ENCODE peak calls at places on chromosomes 6 and 20, in ten cellular contexts. B is astrocyte of the spinal cord; C is COR-L47; Q is activated T-helper 9 cell treated with anti-CD3 and anti-CD28 coated beads, Interleukin-2, amount 50 U/mL, for 16 hours; I is Right ventricle myocardium inferior; G is activated CD4-positive, alpha-beta T cell treated with anti-CD3 and anti-CD28 coated beads, Interleukin-2, amount 50 U/mL, for 24 hours; O is HCEC 1CT; V is GM13977; E is hepatocyte; P is effector CD4-positive, alpha-beta T cell. D is an unnamed sample.

GRCh38 chr20:20791664-20792568 is 79.5 kb upstream of the RALGAPA2 start:
- DNase-seq in B (no peak), C (no peak), Q (no peak), I (no peak), G (no peak), O (no peak), V (no peak), E (no peak), P (no peak), D (no peak)

GRCh38 chr20:25058051-25058796 is at the start of gene ACSS1:
- DNase-seq in B (peak), C (no peak), Q (peak), I (peak), G (peak), O (no peak), V (peak), E (peak), P (peak), D (peak)

GRCh38 chr6:20877008-20877937 is 343.0 kb downstream of the CDKAL1 start:
- DNase-seq in B (peak), C (no peak), Q (no peak), I (no peak), G (peak), O (peak), V (peak), E (peak), P (no peak), D (peak)

GRCh38 chr6:961407-961930 is 268.5 kb upstream of the EXOC2 start:
- DNase-seq in B (no peak), C (no peak), Q (no peak), I (no peak), G (no peak), O (no peak), V (no peak), E (no peak), P (no peak), D (no peak)

GRCh38 chr6:43807228-43808061 is 37.4 kb downstream of the VEGFA start:
- DNase-seq in B (no peak), C (no peak), Q (no peak), I (no peak), G (no peak), O (no peak), V (no peak), E (peak), P (no peak), D (no peak)

GRCh38 chr6:35209622-35210289 is 4.0 kb upstream of the SCUBE3 start:
- DNase-seq in B (no peak), C (no peak), Q (no peak), I (no peak), G (no peak), O (no peak), V (no peak), E (no peak), P (no peak), D (no peak)

GRCh38 chr20:44599715-44600114 is 17.3 kb downstream of the PKIG start:
- DNase-seq in B (no peak), C (no peak), Q (no peak), I (no peak), G (no peak), O (no peak), V (no peak), E (no peak), P (no peak), D (no peak)

GRCh38 chr6:658244-658643 is 1.3 kb upstream of the HUS1B start:
- DNase-seq in B (peak), C (no peak), Q (no peak), I (no peak), G (no peak), O (no peak), V (no peak), E (no peak), P (no peak), D (no peak)

GRCh38 chr6:27312146-27312949 is at the start of gene POM121L2:
- DNase-seq in B (peak), C (peak), Q (peak), I (no peak), G (peak), O (no peak), V (peak), E (peak), P (peak), D (peak)

GRCh38 chr6:11987390-11987789 is 24.7 kb upstream of the HIVEP1 start:
- DNase-seq in B (no peak), C (no peak), Q (no peak), I (no peak), G (no peak), O (no peak), V (no peak), E (no peak), P (no peak), D (no peak)

GRCh38 chr6:130313206-130313605 is 52.6 kb upstream of the TMEM200A start:
- DNase-seq in B (no peak), C (no peak), Q (no peak), I (no peak), G (no peak), O (no peak), V (no peak), E (no peak), P (no peak), D (no peak)

GRCh38 chr6:56868687-56869086 is 86.2 kb upstream of the BEND6 start:
- DNase-seq in B (peak), C (no peak), Q (no peak), I (no peak), G (no peak), O (peak), V (no peak), E (no peak), P (no peak), D (no peak)

GRCh38 chr20:57658447-57659130 is 38.4 kb upstream of the ZBP1 start:
- DNase-seq in B (no peak), C (no peak), Q (no peak), I (peak), G (no peak), O (no peak), V (peak), E (no peak), P (no peak), D (no peak)

GRCh38 chr20:45518282-45518681 is 2.9 kb upstream of the SPINT3 start:
- DNase-seq in B (no peak), C (no peak), Q (no peak), I (no peak), G (no peak), O (no peak), V (no peak), E (no peak), P (no peak), D (no peak)

GRCh38 chr6:119276211-119276610 is 73.3 kb downstream of the MAN1A1 start:
- DNase-seq in B (no peak), C (no peak), Q (no peak), I (no peak), G (no peak), O (peak), V (no peak), E (no peak), P (no peak), D (no peak)

GRCh38 chr20:23350855-23351838 is 556 bp downstream of the NXT1 start:
- DNase-seq in B (peak), C (peak), Q (peak), I (peak), G (peak), O (peak), V (peak), E (peak), P (peak), D (peak)

GRCh38 chr20:45012682-45013302 is 46.5 kb downstream of the STK4 start:
- DNase-seq in B (peak), C (no peak), Q (no peak), I (no peak), G (no peak), O (peak), V (no peak), E (no peak), P (no peak), D (no peak)

GRCh38 chr20:34861386-34862084 is 11.1 kb downstream of the GGT7 start:
- DNase-seq in B (no peak), C (peak), Q (no peak), I (no peak), G (no peak), O (no peak), V (peak), E (no peak), P (no peak), D (no peak)

GRCh38 chr6:26048590-26048989 is 38.6 kb upstream of the HFE start:
- DNase-seq in B (no peak), C (no peak), Q (no peak), I (no peak), G (no peak), O (no peak), V (no peak), E (no peak), P (no peak), D (no peak)

GRCh38 chr20:32570401-32571190 is 14.5 kb downstream of the NOL4L start:
- DNase-seq in B (peak), C (no peak), Q (no peak), I (no peak), G (no peak), O (no peak), V (no peak), E (no peak), P (no peak), D (no peak)

GRCh38 chr6:152316024-152316423 is 321.1 kb downstream of the SYNE1 start:
- DNase-seq in B (peak), C (no peak), Q (no peak), I (no peak), G (no peak), O (peak), V (no peak), E (no peak), P (no peak), D (no peak)

GRCh38 chr20:10647471-10647870 is 26.3 kb downstream of the JAG1 start:
- DNase-seq in B (no peak), C (no peak), Q (no peak), I (no peak), G (no peak), O (peak), V (no peak), E (peak), P (no peak), D (no peak)

GRCh38 chr20:37915434-37915787 is 12.5 kb downstream of the VSTM2L start:
- DNase-seq in B (no peak), C (no peak), Q (no peak), I (no peak), G (no peak), O (no peak), V (no peak), E (no peak), P (no peak), D (no peak)

GRCh38 chr6:55069132-55069781 is 105.1 kb upstream of the HCRTR2 start:
- DNase-seq in B (peak), C (no peak), Q (no peak), I (no peak), G (no peak), O (peak), V (no peak), E (peak), P (no peak), D (no peak)

GRCh38 chr6:86511962-86512361 is 425.4 kb upstream of the HTR1E start:
- DNase-seq in B (no peak), C (no peak), Q (no peak), I (no peak), G (no peak), O (no peak), V (no peak), E (no peak), P (no peak), D (no peak)

GRCh38 chr20:22914291-22914690 is 120.8 kb upstream of the SSTR4 start:
- DNase-seq in B (no peak), C (no peak), Q (no peak), I (no peak), G (no peak), O (no peak), V (no peak), E (no peak), P (no peak), D (no peak)

GRCh38 chr6:13508711-13509705 is 21.6 kb upstream of the GFOD1 start:
- DNase-seq in B (peak), C (no peak), Q (no peak), I (no peak), G (no peak), O (peak), V (peak), E (no peak), P (no peak), D (no peak)

GRCh38 chr6:108476381-108476780 is 84.3 kb upstream of the FOXO3 start:
- DNase-seq in B (no peak), C (peak), Q (no peak), I (no peak), G (no peak), O (no peak), V (no peak), E (no peak), P (no peak), D (no peak)

GRCh38 chr6:33264015-33264414 is 7.7 kb downstream of the VPS52 start:
- DNase-seq in B (no peak), C (no peak), Q (no peak), I (no peak), G (no peak), O (no peak), V (no peak), E (no peak), P (no peak), D (no peak)

D was measured in GM06990.